ENCODE peak calls at places on chromosomes 4 and X, in seven cellular contexts. One of them, this sample, is unnamed.

GRCh38 chrX:136497556-136498048 is at the start of gene HTATSF1:
- DNase-seq in A549: no peak
- DNase-seq in fibroblast of lung: no peak
- DNase-seq in mucosa of descending colon: no peak
- DNase-seq in AG10803: no peak
- DNase-seq in cardiac fibroblast: no peak
- DNase-seq in fibroblast of the aortic adventitia: no peak
- DNase-seq in this sample: no peak

GRCh38 chrX:45799576-45799975 is 598.9 kb upstream of the DIPK2B start:
- DNase-seq in A549: no peak
- DNase-seq in fibroblast of lung: no peak
- DNase-seq in mucosa of descending colon: no peak
- DNase-seq in AG10803: no peak
- DNase-seq in cardiac fibroblast: no peak
- DNase-seq in fibroblast of the aortic adventitia: no peak
- DNase-seq in this sample: no peak

GRCh38 chrX:34612036-34612435 is 45.0 kb downstream of the TMEM47 start:
- DNase-seq in A549: no peak
- DNase-seq in fibroblast of lung: peak
- DNase-seq in mucosa of descending colon: no peak
- DNase-seq in AG10803: no peak
- DNase-seq in cardiac fibroblast: peak
- DNase-seq in fibroblast of the aortic adventitia: no peak
- DNase-seq in this sample: no peak

GRCh38 chr4:73706811-73707210 is 33.6 kb upstream of the CXCL8 start:
- DNase-seq in A549: no peak
- DNase-seq in fibroblast of lung: no peak
- DNase-seq in mucosa of descending colon: no peak
- DNase-seq in AG10803: no peak
- DNase-seq in cardiac fibroblast: no peak
- DNase-seq in fibroblast of the aortic adventitia: no peak
- DNase-seq in this sample: no peak

GRCh38 chr4:132998585-132999230 is 150.4 kb upstream of the PCDH10 start:
- DNase-seq in A549: no peak
- DNase-seq in fibroblast of lung: no peak
- DNase-seq in mucosa of descending colon: no peak
- DNase-seq in AG10803: no peak
- DNase-seq in cardiac fibroblast: no peak
- DNase-seq in fibroblast of the aortic adventitia: no peak
- DNase-seq in this sample: no peak

GRCh38 chr4:94767446-94767845 is 9.7 kb downstream of the BMPR1B start:
- DNase-seq in A549: no peak
- DNase-seq in fibroblast of lung: no peak
- DNase-seq in mucosa of descending colon: no peak
- DNase-seq in AG10803: no peak
- DNase-seq in cardiac fibroblast: no peak
- DNase-seq in fibroblast of the aortic adventitia: no peak
- DNase-seq in this sample: no peak

GRCh38 chr4:41881931-41882621 is 53.2 kb upstream of the TMEM33 start:
- DNase-seq in A549: peak
- DNase-seq in fibroblast of lung: no peak
- DNase-seq in mucosa of descending colon: no peak
- DNase-seq in AG10803: no peak
- DNase-seq in cardiac fibroblast: no peak
- DNase-seq in fibroblast of the aortic adventitia: no peak
- DNase-seq in this sample: no peak

GRCh38 chr4:73277201-73277600 is 18.6 kb upstream of the ANKRD17 start:
- DNase-seq in A549: no peak
- DNase-seq in fibroblast of lung: no peak
- DNase-seq in mucosa of descending colon: no peak
- DNase-seq in AG10803: no peak
- DNase-seq in cardiac fibroblast: no peak
- DNase-seq in fibroblast of the aortic adventitia: no peak
- DNase-seq in this sample: no peak

GRCh38 chr4:132332932-132333722 is 816.0 kb upstream of the PCDH10 start:
- DNase-seq in A549: peak
- DNase-seq in fibroblast of lung: peak
- DNase-seq in mucosa of descending colon: no peak
- DNase-seq in AG10803: no peak
- DNase-seq in cardiac fibroblast: peak
- DNase-seq in fibroblast of the aortic adventitia: peak
- DNase-seq in this sample: no peak

DNA sequence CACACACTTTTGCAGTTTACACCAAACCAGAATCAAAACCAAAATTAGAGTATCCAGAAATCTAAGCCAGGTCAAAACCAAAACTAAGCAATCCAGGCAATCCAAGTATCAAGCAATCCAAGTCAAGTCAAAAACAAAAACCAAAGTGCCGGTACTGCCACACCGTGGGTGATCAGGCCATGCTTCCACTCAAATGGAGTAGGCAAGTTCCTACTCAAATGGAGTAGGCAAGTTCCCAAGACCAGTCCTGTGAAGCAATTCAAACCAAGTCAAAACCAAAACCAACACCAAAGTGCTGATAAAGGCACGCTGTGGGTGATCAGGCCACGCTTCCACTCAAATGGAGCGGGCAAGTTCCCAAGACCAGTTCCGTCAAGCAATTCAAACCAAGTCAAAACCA is 31.3 kb downstream of the MID1 start:
- DNase-seq in A549: no peak
- DNase-seq in fibroblast of lung: no peak
- DNase-seq in mucosa of descending colon: no peak
- DNase-seq in AG10803: no peak
- DNase-seq in cardiac fibroblast: no peak
- DNase-seq in fibroblast of the aortic adventitia: no peak
- DNase-seq in this sample: no peak
- H3K4me3 ChIP-seq in A549: no peak
- H3K4me3 ChIP-seq in fibroblast of lung: no peak
- H3K4me3 ChIP-seq in mucosa of descending colon: no peak
- H3K4me3 ChIP-seq in AG10803: no peak
- H3K4me3 ChIP-seq in cardiac fibroblast: no peak
- H3K4me3 ChIP-seq in fibroblast of the aortic adventitia: no peak
- H3K4me3 ChIP-seq in this sample: no peak

DNA sequence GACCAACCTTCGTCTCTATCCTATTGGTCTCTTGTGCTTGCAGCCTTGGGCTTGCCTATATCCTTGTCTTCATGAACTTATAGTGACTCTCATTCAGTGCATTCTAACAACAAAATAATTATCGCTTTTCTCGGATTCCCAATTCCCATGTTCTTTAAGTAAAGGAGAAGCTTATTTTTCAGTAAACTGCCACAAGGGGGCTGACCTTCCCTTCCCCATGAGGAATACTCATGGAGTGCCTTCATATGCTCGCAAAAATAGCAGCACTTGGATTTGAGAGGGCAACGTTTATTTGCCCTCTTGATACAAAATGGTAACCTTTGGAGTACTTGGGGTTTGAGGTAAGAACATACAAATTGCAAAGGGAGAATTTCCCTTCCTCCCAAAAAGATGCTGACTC is 183.2 kb upstream of the TENT5D start:
- DNase-seq in A549: peak
- DNase-seq in fibroblast of lung: no peak
- DNase-seq in mucosa of descending colon: no peak
- DNase-seq in AG10803: no peak
- DNase-seq in cardiac fibroblast: no peak
- DNase-seq in fibroblast of the aortic adventitia: peak
- DNase-seq in this sample: no peak
- TF ChIP-seq CTCF in A549: no peak
- TF ChIP-seq CTCF in fibroblast of lung: no peak
- TF ChIP-seq CTCF in mucosa of descending colon: no peak
- TF ChIP-seq CTCF in AG10803: no peak
- TF ChIP-seq CTCF in cardiac fibroblast: no peak
- TF ChIP-seq CTCF in fibroblast of the aortic adventitia: peak
- TF ChIP-seq CTCF in this sample: no peak

GRCh38 chrX:65508851-65509250 is 25.7 kb downstream of the LAS1L start:
- DNase-seq in A549: no peak
- DNase-seq in fibroblast of lung: no peak
- DNase-seq in mucosa of descending colon: no peak
- DNase-seq in AG10803: no peak
- DNase-seq in cardiac fibroblast: no peak
- DNase-seq in fibroblast of the aortic adventitia: no peak
- DNase-seq in this sample: no peak

GRCh38 chrX:65513610-65514009 is 21.0 kb downstream of the LAS1L start:
- DNase-seq in A549: no peak
- DNase-seq in fibroblast of lung: no peak
- DNase-seq in mucosa of descending colon: no peak
- DNase-seq in AG10803: no peak
- DNase-seq in cardiac fibroblast: no peak
- DNase-seq in fibroblast of the aortic adventitia: no peak
- DNase-seq in this sample: no peak

GRCh38 chrX:65509400-65509799 is 25.2 kb downstream of the LAS1L start:
- DNase-seq in A549: no peak
- DNase-seq in fibroblast of lung: no peak
- DNase-seq in mucosa of descending colon: no peak
- DNase-seq in AG10803: no peak
- DNase-seq in cardiac fibroblast: no peak
- DNase-seq in fibroblast of the aortic adventitia: no peak
- DNase-seq in this sample: no peak
- H3K4me3 ChIP-seq in A549: no peak
- H3K4me3 ChIP-seq in fibroblast of lung: no peak
- H3K4me3 ChIP-seq in mucosa of descending colon: no peak
- H3K4me3 ChIP-seq in AG10803: no peak
- H3K4me3 ChIP-seq in cardiac fibroblast: no peak
- H3K4me3 ChIP-seq in fibroblast of the aortic adventitia: no peak
- H3K4me3 ChIP-seq in this sample: no peak

GRCh38 chr4:83456184-83456501 is 285 bp downstream of the MRPS18C start:
- DNase-seq in A549: no peak
- DNase-seq in fibroblast of lung: no peak
- DNase-seq in mucosa of descending colon: no peak
- DNase-seq in AG10803: no peak
- DNase-seq in cardiac fibroblast: no peak
- DNase-seq in fibroblast of the aortic adventitia: no peak
- DNase-seq in this sample: no peak
- TF ChIP-seq CTCF in A549: no peak
- TF ChIP-seq CTCF in fibroblast of lung: no peak
- TF ChIP-seq CTCF in mucosa of descending colon: no peak
- TF ChIP-seq CTCF in AG10803: no peak
- TF ChIP-seq CTCF in cardiac fibroblast: no peak
- TF ChIP-seq CTCF in fibroblast of the aortic adventitia: no peak
- TF ChIP-seq CTCF in this sample: no peak